ENCODE peak calls at places on chromosomes 13 and 19, in five cellular contexts. U is K562, M is GM12878, K is SK-N-SH, B is HCT116. C is an unnamed sample.

GRCh38 chr13:113399755-113400149 is 35.8 kb upstream of the GRTP1 start:
- DNase-seq in U (no peak), M (no peak), K (no peak), B (no peak), C (no peak)

GRCh38 chr13:59690857-59691500 is 472.7 kb downstream of the DIAPH3 start:
- DNase-seq in U (no peak), M (no peak), K (no peak), B (no peak), C (no peak)

GRCh38 chr19:51324082-51324481 is 12.6 kb downstream of the IGLON5 start:
- DNase-seq in U (no peak), M (no peak), K (no peak), B (no peak), C (no peak)

GRCh38 chr13:73967397-73968165 is 166.6 kb downstream of the KLF12 start:
- DNase-seq in U (no peak), M (peak), K (no peak), B (no peak), C (no peak)

GRCh38 chr13:43934273-43934672 is 54.6 kb downstream of the LACC1 start:
- DNase-seq in U (no peak), M (no peak), K (no peak), B (no peak), C (no peak)

GRCh38 chr13:87107626-87108025 is 563.5 kb upstream of the SLITRK5 start:
- DNase-seq in U (no peak), M (no peak), K (no peak), B (no peak), C (no peak)

GRCh38 chr19:41928754-41929535 is 696 bp upstream of the ERFL start:
- DNase-seq in U (peak), M (no peak), K (no peak), B (no peak), C (no peak)

GRCh38 chr13:21218351-21219043 is 42.0 kb downstream of the MRPL57 start:
- DNase-seq in U (no peak), M (peak), K (no peak), B (no peak), C (no peak)

GRCh38 chr13:95058680-95059079 is 242.6 kb downstream of the ABCC4 start:
- DNase-seq in U (no peak), M (no peak), K (no peak), B (no peak), C (no peak)

GRCh38 chr13:112759834-112760233 is 70.0 kb downstream of the ATP11A start:
- DNase-seq in U (no peak), M (no peak), K (no peak), B (no peak), C (no peak)

GRCh38 chr13:34657716-34658115 is 284.4 kb upstream of the NBEA start:
- DNase-seq in U (no peak), M (no peak), K (no peak), B (no peak), C (no peak)

GRCh38 chr13:97191615-97192014 is 30.5 kb upstream of the MBNL2 start:
- DNase-seq in U (no peak), M (no peak), K (no peak), B (no peak), C (no peak)

GRCh38 chr13:52599037-52599852 is 43.0 kb upstream of the HNRNPA1L2 start:
- DNase-seq in U (no peak), M (no peak), K (no peak), B (no peak), C (peak)

GRCh38 chr13:81565849-81566248 is 1224.9 kb upstream of the SPRY2 start:
- DNase-seq in U (no peak), M (no peak), K (no peak), B (no peak), C (no peak)

GRCh38 chr19:30673336-30673735 is 301.2 kb downstream of the ZNF536 start:
- DNase-seq in U (no peak), M (no peak), K (no peak), B (no peak), C (no peak)

GRCh38 chr19:49119411-49120324 is at the start of gene PPFIA3:
- DNase-seq in U (peak), M (no peak), K (peak), B (no peak), C (peak)

GRCh38 chr13:48161530-48162179 is 66.8 kb upstream of the MED4 start:
- DNase-seq in U (no peak), M (no peak), K (no peak), B (no peak), C (no peak)

GRCh38 chr13:110726726-110727125 is 13.2 kb downstream of the ING1 start:
- DNase-seq in U (no peak), M (no peak), K (no peak), B (no peak), C (no peak)

GRCh38 chr13:96104516-96104915 is 14.6 kb downstream of the HS6ST3 start:
- DNase-seq in U (no peak), M (no peak), K (no peak), B (no peak), C (peak)

DNA sequence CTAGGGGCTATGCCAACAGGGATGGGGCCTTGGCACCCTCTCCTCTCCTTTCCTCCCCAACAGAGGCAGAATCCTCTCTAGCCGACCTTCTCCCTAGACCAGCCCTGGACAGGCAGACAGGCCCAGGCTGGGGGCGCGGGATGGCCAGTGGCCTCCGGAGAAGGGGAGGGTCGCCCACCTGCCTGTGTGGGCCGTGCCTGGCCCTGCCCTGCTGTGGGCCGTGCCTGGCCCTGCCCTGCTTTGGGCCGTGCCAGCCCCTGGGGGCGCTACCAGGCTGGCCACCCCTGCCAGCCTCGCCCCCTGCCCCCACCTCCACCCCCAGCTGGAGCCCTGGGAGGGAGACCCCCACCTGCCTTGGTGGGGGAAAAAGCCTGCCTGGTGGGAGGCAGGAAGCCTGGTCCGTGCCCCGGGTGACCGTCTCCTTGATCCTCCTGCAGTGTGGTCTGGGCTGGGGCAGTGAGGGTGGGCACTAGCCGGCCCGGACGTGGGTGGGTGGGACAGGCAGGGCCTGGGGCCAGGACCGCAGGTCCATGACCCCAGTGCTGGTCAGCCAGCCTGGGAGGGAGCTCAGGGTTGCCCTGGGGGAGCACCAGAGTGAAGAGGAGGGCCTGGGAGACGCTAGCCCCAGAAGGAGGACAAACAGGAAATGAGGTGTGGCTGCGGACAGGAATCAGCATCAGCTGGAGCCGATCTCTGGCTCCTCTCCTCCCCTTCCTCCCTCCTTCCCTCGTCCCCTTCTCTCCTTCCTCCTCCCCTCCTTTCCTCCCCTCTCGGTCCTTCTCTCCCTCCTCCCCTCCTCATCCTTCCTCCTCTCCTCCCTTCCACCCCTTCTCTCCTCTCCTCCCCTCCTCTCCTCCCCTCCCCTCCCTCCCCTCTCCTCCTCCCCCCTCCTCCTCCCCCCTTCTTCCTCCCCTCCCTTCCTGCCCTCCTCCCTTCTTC is 5.1 kb upstream of the MKNK2 start:
- DNase-seq in U (no peak), M (no peak), K (peak), B (peak), C (no peak)
- TF ChIP-seq JUND in U (peak), M (no peak), K (no peak), B (no peak), C (no peak)

DNA sequence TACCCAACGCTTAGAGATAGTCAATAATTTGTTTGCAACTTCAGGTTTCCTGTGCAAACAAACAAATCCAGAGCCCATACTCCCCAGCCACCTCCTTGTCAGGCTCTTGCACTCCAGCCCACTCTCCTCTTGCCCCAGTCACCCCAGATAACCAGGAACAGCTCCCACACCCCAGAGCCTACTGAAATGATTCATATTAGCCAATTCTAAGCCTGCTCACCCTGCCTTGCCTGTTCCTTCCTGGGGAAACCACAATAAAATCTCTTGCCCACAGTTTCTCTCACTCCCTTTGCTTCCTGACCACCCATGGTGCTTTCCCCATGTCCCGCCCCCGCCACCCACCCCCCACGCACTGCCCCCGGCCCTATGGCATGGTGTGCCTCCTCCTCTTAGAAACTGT is 3.8 kb upstream of the ACTL9 start:
- DNase-seq in U (no peak), M (no peak), K (no peak), B (no peak), C (no peak)
- TF ChIP-seq JUND in U (no peak), M (no peak), K (no peak), B (no peak), C (no peak)

GRCh38 chr13:107462501-107462900 is 752.8 kb downstream of the LIG4 start:
- DNase-seq in U (no peak), M (no peak), K (no peak), B (no peak), C (no peak)
- TF ChIP-seq JUND in U (no peak), M (no peak), K (no peak), B (no peak), C (no peak)

GRCh38 chr19:44698492-44699201 is at the start of gene CEACAM16:
- DNase-seq in U (no peak), M (no peak), K (no peak), B (no peak), C (no peak)

GRCh38 chr19:44703336-44704078 is 4.6 kb downstream of the CEACAM16 start:
- DNase-seq in U (no peak), M (no peak), K (no peak), B (no peak), C (no peak)

GRCh38 chr19:44702551-44703176 is 3.7 kb downstream of the CEACAM16 start:
- DNase-seq in U (no peak), M (no peak), K (peak), B (no peak), C (peak)

GRCh38 chr19:44700547-44700946 is 1.6 kb downstream of the CEACAM16 start:
- DNase-seq in U (no peak), M (no peak), K (no peak), B (no peak), C (no peak)

GRCh38 chr19:44701228-44701627 is 2.3 kb downstream of the CEACAM16 start:
- DNase-seq in U (no peak), M (no peak), K (no peak), B (no peak), C (no peak)
- TF ChIP-seq JUND in U (no peak), M (no peak), K (no peak), B (no peak), C (no peak)

DNA sequence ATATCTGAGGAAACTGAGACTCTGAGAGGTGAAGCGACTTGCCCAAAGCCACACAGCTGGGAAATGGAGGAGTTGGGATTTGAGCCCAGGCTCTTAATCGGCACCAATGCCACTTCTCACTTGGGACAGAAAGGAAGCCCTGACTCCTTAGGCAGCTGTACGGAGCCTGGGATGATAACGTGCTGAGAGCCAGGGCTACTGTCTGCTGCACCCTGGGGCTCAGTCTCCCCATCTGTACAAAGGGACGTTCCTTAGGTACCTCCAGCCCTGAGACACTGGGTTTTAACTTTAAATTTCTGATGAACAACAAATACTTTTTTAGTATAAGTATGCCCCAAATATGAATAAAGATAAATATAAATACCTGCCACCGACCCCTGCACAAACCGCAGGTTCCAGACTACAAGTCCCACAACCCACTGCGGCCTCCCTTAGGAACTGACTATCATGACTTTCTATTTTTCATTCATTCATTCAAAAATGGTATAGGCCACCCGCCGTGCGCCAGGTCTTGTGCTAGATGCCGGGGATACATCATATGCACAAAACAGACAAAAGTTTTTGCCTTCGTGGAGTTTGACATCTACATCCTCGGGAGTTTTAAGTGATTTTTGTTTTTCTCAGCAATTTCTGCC is 766 bp upstream of the NCLN start:
- DNase-seq in U (peak), M (no peak), K (peak), B (no peak), C (no peak)
- TF ChIP-seq JUND in U (no peak), M (no peak), K (no peak), B (no peak), C (no peak)

GRCh38 chr13:24502567-24503375 is 9.8 kb downstream of the PARP4 start:
- DNase-seq in U (no peak), M (no peak), K (no peak), B (peak), C (peak)

GRCh38 chr13:24505256-24505655 is 7.3 kb downstream of the PARP4 start:
- DNase-seq in U (no peak), M (no peak), K (no peak), B (no peak), C (no peak)

GRCh38 chr13:24506698-24507335 is 5.8 kb downstream of the PARP4 start:
- DNase-seq in U (no peak), M (no peak), K (no peak), B (no peak), C (no peak)

GRCh38 chr13:24503376-24503690 is 9.2 kb downstream of the PARP4 start:
- DNase-seq in U (no peak), M (no peak), K (no peak), B (no peak), C (no peak)

DNA sequence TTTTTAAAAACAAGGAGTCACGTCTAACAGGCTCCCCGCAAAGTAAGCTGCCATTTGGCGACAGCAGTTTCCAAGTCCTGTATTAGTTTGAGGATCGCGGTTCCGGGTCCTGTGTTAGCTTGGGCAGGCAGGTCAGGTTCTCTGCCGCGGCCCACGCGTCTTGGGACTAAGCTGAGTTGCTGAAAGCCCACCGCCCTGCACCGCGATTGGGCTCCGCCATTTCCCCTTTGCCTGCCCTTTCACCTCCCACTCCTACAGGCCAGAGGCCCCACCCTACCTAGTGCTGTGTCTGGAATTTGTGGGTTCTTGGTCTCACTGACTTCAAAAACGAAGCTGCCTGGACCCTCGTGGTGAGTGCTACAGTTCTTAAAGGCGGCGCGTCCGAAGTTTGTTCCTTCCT is 6.8 kb downstream of the PARP4 start:
- DNase-seq in U (no peak), M (no peak), K (no peak), B (no peak), C (no peak)
- TF ChIP-seq JUND in U (no peak), M (no peak), K (no peak), B (no peak), C (no peak)

GRCh38 chr13:79829880-79830279 is 348.9 kb downstream of the NDFIP2 start:
- DNase-seq in U (no peak), M (no peak), K (no peak), B (no peak), C (no peak)
- TF ChIP-seq JUND in U (no peak), M (no peak), K (no peak), B (no peak), C (no peak)

C was measured in T47D.